ENCODE peak calls at places on chromosomes 11 and 22, in four cellular contexts. A, O, Y and R are unnamed samples. For H3K4me1, the result is how much of the 10 kb centered on the place peaks cover.

GRCh38 chr11:106988151-106988806 is 30.0 kb downstream of the GUCY1A2 start:
- DNase-seq in Y (no peak), O (no peak), A (peak), R (no peak)

GRCh38 chr22:48940988-48941902 is 886.4 kb downstream of the BRD1 start:
- DNase-seq in A (no peak), O (no peak), Y (no peak), R (no peak)

GRCh38 chr11:35035894-35036408 is 103.0 kb upstream of the CD44 start:
- DNase-seq in O (no peak), A (peak), Y (no peak), R (no peak)

GRCh38 chr11:544817-545166 is 7.5 kb downstream of the LRRC56 start:
- DNase-seq in Y (no peak), A (no peak), O (no peak), R (no peak)

GRCh38 chr11:96311120-96311568 is 31.9 kb downstream of the MAML2 start:
- DNase-seq in A (peak), Y (no peak), O (no peak), R (no peak)

GRCh38 chr11:120381401-120381800 is 45.2 kb downstream of the ARHGEF12 start:
- DNase-seq in A (no peak), O (no peak), Y (no peak), R (no peak)

GRCh38 chr22:33842421-33843094 is 77.7 kb downstream of the LARGE1 start:
- DNase-seq in O (peak), A (no peak), Y (no peak), R (no peak)

GRCh38 chr22:49934891-49935557 is 16.6 kb downstream of the CRELD2 start:
- DNase-seq in Y (peak), A (peak), O (peak), R (peak)

GRCh38 chr22:27476729-27477128 is 324.8 kb downstream of the MN1 start:
- DNase-seq in Y (no peak), A (peak), O (no peak), R (no peak)

GRCh38 chr11:31671681-31672080 is 139.4 kb downstream of the PAX6 start:
- DNase-seq in Y (no peak), O (no peak), A (no peak), R (no peak)

GRCh38 chr22:21657020-21657360 is 8.8 kb upstream of the PPIL2 start:
- DNase-seq in Y (no peak), A (no peak), O (no peak), R (no peak)

GRCh38 chr11:72114570-72114969 is 2.1 kb upstream of the ANAPC15 start:
- DNase-seq in O (no peak), A (no peak), Y (no peak), R (no peak)

GRCh38 chr11:128151338-128151737 is 436.0 kb downstream of the ETS1 start:
- DNase-seq in A (no peak), O (no peak), Y (no peak), R (no peak)

GRCh38 chr11:66337103-66337899 is 1.1 kb upstream of the RIN1 start:
- DNase-seq in O (no peak), Y (no peak), A (peak), R (no peak)

GRCh38 chr11:33936745-33937612 is 45.1 kb upstream of the LMO2 start:
- DNase-seq in O (no peak), A (peak), Y (peak), R (peak)

GRCh38 chr22:50677493-50678217 is 5.0 kb downstream of the SHANK3 start:
- DNase-seq in Y (no peak), A (no peak), O (no peak), R (no peak)

GRCh38 chr11:129225190-129225589 is 33.1 kb upstream of the ARHGAP32 start:
- DNase-seq in O (no peak), Y (no peak), A (peak), R (no peak)

GRCh38 chr11:102220728-102221467 is 96.4 kb upstream of the BIRC3 start:
- DNase-seq in A (peak), Y (no peak), O (no peak), R (no peak)

GRCh38 chr11:28366549-28367341 is 258.6 kb downstream of the METTL15 start:
- DNase-seq in Y (no peak), A (peak), O (no peak), R (no peak)

GRCh38 chr11:32829680-32830412 is at the start of gene PRRG4:
- DNase-seq in Y (peak), A (peak), O (peak), R (peak)

GRCh38 chr22:20750461-20751184 is 23.3 kb upstream of the SERPIND1 start:
- DNase-seq in Y (peak), O (no peak), A (peak), R (peak)

GRCh38 chr11:123137496-123138270 is 57.4 kb downstream of the CLMP start:
- DNase-seq in Y (peak), O (no peak), A (peak), R (peak)

GRCh38 chr11:116071241-116071640 is 567.0 kb upstream of the CADM1 start:
- DNase-seq in Y (no peak), O (no peak), A (no peak), R (no peak)

GRCh38 chr11:36098976-36099375 is 155.1 kb downstream of the LDLRAD3 start:
- DNase-seq in O (no peak), Y (no peak), A (no peak), R (no peak)

GRCh38 chr22:31952459-31952858 is 8.1 kb downstream of the YWHAH start:
- DNase-seq in A (peak), O (no peak), Y (no peak), R (no peak)

GRCh38 chr11:134993691-134994243 is 581.7 kb upstream of the B3GAT1 start:
- DNase-seq in O (no peak), Y (no peak), A (no peak), R (no peak)

GRCh38 chr11:78281511-78281910 is 92.8 kb downstream of the USP35 start:
- DNase-seq in Y (no peak), O (no peak), A (no peak), R (no peak)

GRCh38 chr11:102669664-102670063 is 35.9 kb downstream of the MMP27 start:
- DNase-seq in O (peak), Y (no peak), A (peak), R (no peak)

GRCh38 chr11:82899191-82899820 is 924 bp downstream of the PRCP start:
- DNase-seq in O (no peak), A (no peak), Y (no peak), R (no peak)
- H3K4me1 ChIP-seq in O (under half), A (under half), Y (under half), R (under half)

GRCh38 chr22:25447067-25447688 is 117.3 kb upstream of the GRK3 start:
- DNase-seq in O (no peak), A (no peak), Y (no peak), R (no peak)
- H3K27ac ChIP-seq in O (no peak), A (no peak), Y (no peak), R (peak)

GRCh38 chr11:10762185-10762584 is 11.1 kb downstream of the CTR9 start:
- DNase-seq in A (no peak), O (peak), Y (no peak), R (no peak)

GRCh38 chr11:10761085-10761698 is 10.1 kb downstream of the CTR9 start:
- DNase-seq in Y (no peak), O (no peak), A (no peak), R (no peak)

GRCh38 chr11:10763766-10764165 is 12.7 kb downstream of the CTR9 start:
- DNase-seq in Y (no peak), O (no peak), A (no peak), R (no peak)

GRCh38 chr11:10762913-10763421 is 11.9 kb downstream of the CTR9 start:
- DNase-seq in Y (no peak), A (no peak), O (no peak), R (no peak)

DNA sequence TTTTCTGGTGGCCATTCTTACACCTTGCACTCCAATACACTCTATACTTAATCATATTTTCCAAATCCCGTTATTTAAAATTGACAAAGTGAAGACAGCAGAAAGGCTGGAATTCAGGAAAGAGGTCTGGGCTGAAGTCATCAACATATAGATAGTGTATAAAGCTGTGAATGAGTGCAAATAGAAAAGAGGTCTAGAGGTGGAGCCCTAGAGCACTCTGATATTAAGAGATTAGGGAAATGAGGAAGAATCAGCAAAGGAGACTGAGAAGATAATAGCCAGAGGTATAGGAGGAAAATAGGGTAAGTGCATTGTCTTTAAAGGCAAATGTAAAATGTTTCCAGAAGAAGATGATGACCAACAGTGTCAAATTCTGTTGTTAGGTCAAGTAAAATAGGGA is 7.9 kb downstream of the CTR9 start:
- DNase-seq in Y (no peak), A (no peak), O (no peak), R (no peak)
- TF ChIP-seq CTCF in Y (no peak), A (peak), O (peak), R (no peak)

GRCh38 chr11:126082251-126083109 is 19.8 kb upstream of the CDON start:
- DNase-seq in O (no peak), A (no peak), Y (no peak), R (no peak)

GRCh38 chr11:126086248-126086647 is 23.6 kb upstream of the CDON start:
- DNase-seq in O (no peak), Y (no peak), A (no peak), R (no peak)

GRCh38 chr11:126084608-126084912 is 21.9 kb upstream of the CDON start:
- DNase-seq in O (no peak), A (no peak), Y (no peak), R (no peak)

GRCh38 chr11:126081915-126082250 is 19.2 kb upstream of the CDON start:
- DNase-seq in Y (no peak), O (no peak), A (no peak), R (no peak)

GRCh38 chr11:126083829-126084607 is 21.4 kb upstream of the CDON start:
- DNase-seq in A (no peak), Y (no peak), O (peak), R (no peak)
- H3K4me1 ChIP-seq in A (under half), Y (under half), O (under half), R (under half)